ENCODE peak calls at places on chromosomes 4 and X, in eight cellular contexts. I, W, M, C, F, Y, E and J are unnamed samples.

GRCh38 chr4:126386512-126386911 is 1071.8 kb downstream of the FAT4 start:
- DNase-seq in I (no peak), W (peak), M (no peak), C (peak), F (no peak), Y (no peak), E (no peak), J (no peak)

GRCh38 chrX:151973851-151974335 is 583 bp downstream of the GABRE start:
- DNase-seq in I (peak), W (no peak), M (no peak), C (peak), F (peak), Y (peak), E (no peak), J (no peak)

GRCh38 chr4:60962286-60962685 is 237.8 kb upstream of the ADGRL3 start:
- DNase-seq in I (no peak), W (no peak), M (no peak), C (no peak), F (no peak), Y (no peak), E (no peak), J (no peak)

GRCh38 chrX:109352121-109352556 is 129.7 kb downstream of the GUCY2F start:
- DNase-seq in I (no peak), W (peak), M (no peak), C (no peak), F (no peak), Y (no peak), E (no peak), J (no peak)

GRCh38 chr4:127203561-127204260 is 429.0 kb upstream of the INTU start:
- DNase-seq in I (no peak), W (peak), M (peak), C (peak), F (no peak), Y (no peak), E (no peak), J (no peak)

GRCh38 chrX:48835524-48836329 is at the start of gene PCSK1N:
- DNase-seq in I (no peak), W (no peak), M (no peak), C (peak), F (no peak), Y (peak), E (peak), J (no peak)

GRCh38 chr4:143335979-143336827 is 473 bp upstream of the GAB1 start:
- DNase-seq in I (peak), W (peak), M (peak), C (peak), F (peak), Y (peak), E (no peak), J (peak)

GRCh38 chr4:42371306-42372063 is 25.8 kb upstream of the SHISA3 start:
- DNase-seq in I (peak), W (peak), M (peak), C (peak), F (no peak), Y (peak), E (no peak), J (no peak)

GRCh38 chr4:87502580-87503238 is 26.5 kb downstream of the SPARCL1 start:
- DNase-seq in I (no peak), W (peak), M (peak), C (peak), F (no peak), Y (no peak), E (no peak), J (no peak)

GRCh38 chrX:153638041-153638371 is 9.0 kb upstream of the DUSP9 start:
- DNase-seq in I (no peak), W (no peak), M (no peak), C (no peak), F (no peak), Y (peak), E (no peak), J (no peak)

GRCh38 chr4:158845166-158846041 is 76.6 kb downstream of the FNIP2 start:
- DNase-seq in I (no peak), W (no peak), M (no peak), C (no peak), F (no peak), Y (no peak), E (no peak), J (no peak)

GRCh38 chr4:2406406-2406805 is 12.0 kb downstream of the ZFYVE28 start:
- DNase-seq in I (no peak), W (no peak), M (no peak), C (no peak), F (no peak), Y (no peak), E (no peak), J (no peak)

DNA sequence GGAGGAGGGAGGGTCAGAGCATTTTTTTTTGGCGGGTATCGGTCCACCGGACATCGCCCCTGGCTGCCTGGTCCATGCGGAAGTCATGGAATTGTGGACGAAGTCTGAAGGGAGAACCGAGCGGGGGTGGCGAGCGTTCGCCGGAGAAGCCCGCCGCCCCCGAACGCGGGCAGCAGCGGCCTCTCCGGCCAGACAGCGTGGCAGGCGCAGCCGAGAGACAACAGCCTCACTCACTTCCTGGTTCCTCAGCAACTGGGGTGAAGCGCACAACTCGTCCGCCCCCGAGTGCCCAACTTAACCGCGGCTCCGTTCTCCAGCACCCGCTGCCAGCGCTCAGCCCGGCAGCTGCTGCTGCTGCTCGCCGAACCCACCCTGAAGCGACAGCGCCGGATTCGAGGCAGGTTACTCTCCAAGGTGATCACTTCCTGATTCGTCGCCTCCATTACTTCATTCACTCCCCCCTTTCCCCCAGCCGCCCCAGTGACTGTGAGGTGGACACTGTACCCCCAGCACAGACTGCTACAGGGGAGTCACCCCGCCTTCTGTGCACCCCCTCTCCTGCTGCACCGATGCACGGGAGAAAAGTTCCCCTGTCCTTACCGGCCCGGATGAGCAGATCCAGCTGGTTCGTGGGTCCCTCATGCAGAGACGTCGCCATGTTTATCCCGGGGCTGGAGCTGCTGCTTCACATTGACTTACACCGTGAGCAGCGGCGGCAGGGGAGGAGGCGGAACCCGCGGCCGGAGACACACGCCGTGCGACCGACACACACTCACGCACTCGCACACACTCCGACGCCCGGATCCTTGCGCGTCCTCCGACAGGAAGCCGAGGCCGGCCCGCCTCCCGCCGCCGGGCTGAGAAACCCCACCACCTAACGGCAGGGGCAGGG is 68.2 kb downstream of the NOCT start:
- DNase-seq in I (peak), W (peak), M (peak), C (peak), F (peak), Y (peak), E (peak), J (peak)
- TF ChIP-seq CTCF in I (peak), W (no peak), M (peak), C (no peak), F (peak), Y (peak), E (peak), J (peak)

DNA sequence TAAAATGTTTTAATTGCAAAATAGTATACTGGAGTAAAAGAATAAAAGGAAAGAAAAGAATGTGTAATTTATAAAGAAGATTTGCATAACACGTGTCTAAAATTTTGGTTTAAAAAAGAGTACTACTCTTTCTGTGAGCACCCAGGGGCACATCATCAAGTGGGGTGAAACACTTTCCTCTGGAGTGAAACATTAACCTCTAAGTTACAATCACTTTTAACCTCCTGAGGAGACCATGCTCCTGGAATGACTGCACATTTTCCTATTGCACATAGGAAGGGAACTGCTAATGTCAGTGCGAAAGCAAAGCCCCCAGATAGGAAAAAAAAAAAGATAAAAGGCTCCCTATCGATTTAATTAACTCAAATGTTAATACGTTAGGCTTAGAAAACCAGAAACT is 13.3 kb downstream of the VEGFC start:
- DNase-seq in I (no peak), W (no peak), M (no peak), C (no peak), F (no peak), Y (no peak), E (no peak), J (no peak)
- TF ChIP-seq CTCF in I (no peak), W (no peak), M (no peak), C (no peak), F (no peak), Y (no peak), E (no peak), J (no peak)

DNA sequence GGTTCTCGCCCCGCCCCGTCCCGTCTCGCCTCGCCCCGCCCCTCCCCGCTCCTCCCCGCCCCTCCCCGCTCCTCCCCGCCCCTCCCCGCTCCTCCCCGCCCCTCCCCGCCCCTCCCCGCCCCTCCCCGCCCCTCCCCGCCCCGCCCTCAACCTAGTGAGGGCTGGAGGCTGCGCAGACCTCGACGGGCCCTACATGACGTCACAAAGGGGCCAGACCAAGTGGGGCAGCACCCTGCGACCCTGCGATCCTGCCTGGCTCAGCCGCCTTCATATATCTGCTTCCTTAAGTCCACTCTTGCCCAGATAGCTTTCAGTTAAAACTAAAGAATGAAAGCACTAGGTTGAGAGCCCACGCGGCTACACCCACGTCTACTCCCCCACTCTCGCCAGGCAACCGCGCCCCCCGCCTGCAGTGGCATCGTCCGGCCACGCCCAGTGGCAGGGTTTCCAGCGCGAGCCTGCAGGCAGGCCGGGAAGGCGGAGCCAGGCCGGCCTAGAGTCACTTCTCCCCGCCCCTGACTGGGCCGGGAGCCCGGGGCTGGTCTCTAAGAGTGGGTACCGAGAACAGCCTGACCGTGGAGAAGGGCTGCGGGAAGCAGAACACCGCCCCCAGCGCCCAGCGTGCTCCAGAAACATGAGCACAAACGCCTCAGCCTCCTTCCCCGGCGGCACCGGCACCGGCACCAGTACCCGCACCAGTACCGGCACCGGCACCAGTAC is 1.5 kb upstream of the MAOA start:
- DNase-seq in I (peak), W (peak), M (peak), C (peak), F (peak), Y (peak), E (peak), J (peak)
- TF ChIP-seq CTCF in I (no peak), W (no peak), M (peak), C (no peak), F (peak), Y (peak), E (no peak), J (no peak)

DNA sequence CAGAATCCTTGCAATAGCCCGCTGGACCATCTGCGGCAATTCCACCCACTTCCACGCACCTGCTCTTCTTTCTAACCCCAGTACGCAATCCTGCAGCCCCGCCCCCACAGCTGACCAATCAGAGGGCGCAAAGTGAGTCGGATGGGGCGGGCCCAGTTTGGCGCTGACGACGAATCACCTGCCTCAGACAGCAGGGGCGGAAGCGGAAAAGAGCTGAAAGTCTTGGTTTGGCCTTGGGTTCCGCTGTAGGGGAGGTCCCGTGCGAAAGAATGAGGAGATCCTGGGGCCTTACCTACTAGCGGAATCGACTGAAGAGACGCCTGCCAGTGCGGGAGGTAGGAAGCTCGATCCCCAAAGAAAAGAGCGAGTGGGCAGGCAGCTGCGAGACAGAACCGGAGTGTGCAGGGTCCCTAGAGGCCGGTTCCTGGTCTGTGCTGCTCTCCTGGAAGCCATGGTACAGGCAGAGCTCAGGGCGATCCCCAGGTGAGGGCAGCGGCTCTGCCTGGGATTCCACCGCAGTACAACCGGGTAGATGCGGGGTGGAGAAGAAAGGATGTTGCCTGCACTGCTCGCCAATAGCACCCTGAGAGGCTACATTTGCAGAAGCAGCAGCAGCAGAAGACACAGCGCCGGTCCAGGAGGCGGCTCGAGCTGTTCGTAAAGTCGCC is at the start of gene TMEM184C:
- DNase-seq in I (peak), W (peak), M (peak), C (peak), F (peak), Y (peak), E (peak), J (peak)
- TF ChIP-seq CTCF in I (no peak), W (no peak), M (no peak), C (no peak), F (no peak), Y (peak), E (no peak), J (no peak)

GRCh38 chr4:47513493-47513892 is 28.4 kb downstream of the ATP10D start:
- DNase-seq in I (no peak), W (no peak), M (no peak), C (no peak), F (no peak), Y (no peak), E (no peak), J (no peak)

GRCh38 chr4:47505666-47506065 is 20.6 kb downstream of the ATP10D start:
- DNase-seq in I (no peak), W (peak), M (no peak), C (no peak), F (no peak), Y (no peak), E (no peak), J (no peak)

GRCh38 chr4:47510036-47510435 is 25.0 kb downstream of the ATP10D start:
- DNase-seq in I (no peak), W (no peak), M (no peak), C (no peak), F (no peak), Y (no peak), E (no peak), J (no peak)

DNA sequence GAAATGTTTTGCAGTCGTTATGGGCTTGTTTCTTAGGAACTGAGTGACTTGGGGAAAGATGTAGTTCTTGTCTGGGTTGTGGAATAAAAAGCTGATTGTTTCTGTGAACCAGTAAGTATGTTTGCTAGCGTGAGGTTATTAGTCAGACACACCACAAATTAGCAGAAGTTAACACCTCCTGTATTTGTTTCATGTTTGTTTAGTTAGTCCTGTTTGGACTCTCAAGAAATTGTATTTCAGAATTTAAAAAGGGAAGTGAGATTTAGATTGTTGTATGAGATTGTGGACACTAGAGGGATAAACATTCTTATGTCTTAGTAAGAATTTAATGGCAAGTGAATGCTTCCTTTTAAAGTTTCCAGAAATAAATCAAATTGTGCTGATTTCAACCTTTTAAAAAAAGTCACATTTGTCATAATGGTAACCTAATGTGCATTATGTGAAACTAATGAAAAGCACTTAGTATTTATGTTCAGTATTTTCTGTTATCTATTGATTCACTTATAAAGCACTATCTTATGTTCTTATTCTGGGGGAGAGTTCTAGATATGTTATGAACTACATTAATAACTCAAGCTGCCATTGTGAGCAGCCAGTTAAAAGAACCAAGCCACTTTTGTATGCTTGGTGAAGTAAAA is 25.6 kb downstream of the ATP10D start:
- DNase-seq in I (peak), W (peak), M (peak), C (no peak), F (no peak), Y (no peak), E (no peak), J (peak)
- TF ChIP-seq CTCF in I (no peak), W (peak), M (peak), C (peak), F (peak), Y (peak), E (no peak), J (peak)

GRCh38 chrX:121333942-121334341 is 286.5 kb downstream of the GLUD2 start:
- DNase-seq in I (peak), W (peak), M (no peak), C (no peak), F (no peak), Y (no peak), E (no peak), J (no peak)
- TF ChIP-seq CTCF in I (peak), W (no peak), M (no peak), C (no peak), F (no peak), Y (peak), E (no peak), J (no peak)

DNA sequence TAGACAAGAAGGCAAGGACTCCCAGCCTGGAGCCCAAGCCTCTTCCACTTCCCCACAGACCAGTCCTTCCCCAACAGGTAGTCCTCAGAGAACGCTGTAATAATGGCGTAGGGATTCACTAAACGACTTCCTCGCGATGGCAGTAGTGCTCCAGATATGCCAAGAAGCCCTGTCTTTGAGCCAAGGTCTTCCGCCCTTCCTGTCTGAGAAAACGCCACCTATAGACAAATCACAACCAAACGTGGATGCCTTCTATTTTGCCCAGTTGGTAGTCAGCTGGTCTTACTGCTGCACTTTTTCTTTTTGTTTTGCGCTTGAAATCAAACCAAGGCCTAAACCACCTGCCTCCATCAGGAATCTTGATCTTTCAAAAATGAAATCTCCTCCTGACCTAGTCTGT is 203.3 kb downstream of the OR13H1 start:
- DNase-seq in I (peak), W (peak), M (peak), C (peak), F (no peak), Y (peak), E (no peak), J (peak)
- TF ChIP-seq CTCF in I (peak), W (peak), M (peak), C (peak), F (no peak), Y (peak), E (no peak), J (peak)

DNA sequence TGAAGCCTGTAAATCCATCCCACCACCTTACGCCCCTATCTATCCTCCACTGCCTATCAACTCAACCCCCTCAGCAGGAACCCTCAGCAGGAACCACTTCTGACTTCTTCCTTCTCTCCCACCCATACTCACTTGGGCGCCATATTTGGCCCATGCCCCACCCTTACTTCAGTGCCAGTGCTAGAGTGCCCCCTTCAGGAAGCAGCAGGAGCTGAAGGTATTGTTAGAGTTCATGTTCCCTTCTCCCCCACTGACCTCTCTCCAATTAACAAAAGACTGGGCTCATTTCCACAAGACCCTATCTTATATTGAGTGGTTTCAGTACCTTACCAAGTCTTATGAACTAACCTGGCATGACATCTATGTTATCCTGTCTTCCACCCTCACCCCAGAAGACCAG is 363.1 kb upstream of the SLIT2 start:
- DNase-seq in I (no peak), W (no peak), M (no peak), C (no peak), F (no peak), Y (no peak), E (no peak), J (no peak)
- TF ChIP-seq CTCF in I (no peak), W (no peak), M (no peak), C (no peak), F (no peak), Y (no peak), E (no peak), J (no peak)

GRCh38 chr4:154779362-154779947 is 1.6 kb upstream of the RBM46 start:
- DNase-seq in I (peak), W (peak), M (peak), C (peak), F (no peak), Y (peak), E (no peak), J (no peak)
- TF ChIP-seq CTCF in I (peak), W (peak), M (peak), C (peak), F (peak), Y (peak), E (peak), J (peak)